ENCODE peak calls at places on chromosome 13, in ten cellular contexts. D, J, E, Q, R, S, A, M, G and I are unnamed samples.

GRCh38 chr13:50468849-50469669 is 374.4 kb downstream of the DLEU7 start:
- DNase-seq in D (no peak), J (no peak), E (no peak), Q (no peak), R (no peak), S (no peak), A (no peak), M (no peak), G (no peak), I (no peak)

GRCh38 chr13:29771247-29771646 is 79.2 kb downstream of the UBL3 start:
- DNase-seq in D (peak; percentile 46), J (no peak), E (no peak), Q (no peak), R (peak; percentile 56), S (peak; percentile 48), A (no peak), M (no peak), G (peak; percentile 10), I (no peak)

GRCh38 chr13:104869501-104869900 is 1666.0 kb downstream of the EFNB2 start:
- DNase-seq in D (no peak), J (no peak), E (no peak), Q (no peak), R (no peak), S (no peak), A (no peak), M (no peak), G (peak; percentile 12), I (no peak)

GRCh38 chr13:48571121-48571901 is 38.4 kb upstream of the RCBTB2 start:
- DNase-seq in D (no peak), J (no peak), E (no peak), Q (no peak), R (no peak), S (peak; percentile 72), A (no peak), M (no peak), G (peak; percentile 43), I (no peak)

GRCh38 chr13:101323601-101324000 is 92.7 kb downstream of the NALCN start:
- DNase-seq in D (no peak), J (no peak), E (no peak), Q (no peak), R (no peak), S (no peak), A (no peak), M (no peak), G (no peak), I (no peak)

GRCh38 chr13:41463823-41464602 is 6.7 kb downstream of the RGCC start:
- DNase-seq in D (no peak), J (no peak), E (no peak), Q (no peak), R (no peak), S (no peak), A (no peak), M (no peak), G (no peak), I (no peak)

GRCh38 chr13:53001871-53002270 is 26.7 kb upstream of the OLFM4 start:
- DNase-seq in D (no peak), J (no peak), E (no peak), Q (no peak), R (no peak), S (no peak), A (no peak), M (no peak), G (no peak), I (no peak)

GRCh38 chr13:34322416-34323074 is 504.6 kb downstream of the RFC3 start:
- DNase-seq in D (no peak), J (peak; percentile 14), E (no peak), Q (no peak), R (no peak), S (no peak), A (no peak), M (no peak), G (no peak), I (no peak)

GRCh38 chr13:114148521-114148855 is 16.1 kb upstream of the RASA3 start:
- DNase-seq in D (no peak), J (peak; percentile 86), E (no peak), Q (no peak), R (peak; percentile 56), S (no peak), A (no peak), M (no peak), G (no peak), I (no peak)

GRCh38 chr13:31595568-31595967 is 143.8 kb upstream of the RXFP2 start:
- DNase-seq in D (no peak), J (no peak), E (no peak), Q (no peak), R (no peak), S (peak; percentile 74), A (no peak), M (no peak), G (no peak), I (no peak)
- H3K4me3 ChIP-seq in D (no peak overlapping the region), J (no peak overlapping the region), E (no peak overlapping the region), Q (no peak overlapping the region), R (no peak overlapping the region), S (no peak overlapping the region), A (no peak overlapping the region), M (no peak overlapping the region), G (no peak overlapping the region), I (no peak overlapping the region)

DNA sequence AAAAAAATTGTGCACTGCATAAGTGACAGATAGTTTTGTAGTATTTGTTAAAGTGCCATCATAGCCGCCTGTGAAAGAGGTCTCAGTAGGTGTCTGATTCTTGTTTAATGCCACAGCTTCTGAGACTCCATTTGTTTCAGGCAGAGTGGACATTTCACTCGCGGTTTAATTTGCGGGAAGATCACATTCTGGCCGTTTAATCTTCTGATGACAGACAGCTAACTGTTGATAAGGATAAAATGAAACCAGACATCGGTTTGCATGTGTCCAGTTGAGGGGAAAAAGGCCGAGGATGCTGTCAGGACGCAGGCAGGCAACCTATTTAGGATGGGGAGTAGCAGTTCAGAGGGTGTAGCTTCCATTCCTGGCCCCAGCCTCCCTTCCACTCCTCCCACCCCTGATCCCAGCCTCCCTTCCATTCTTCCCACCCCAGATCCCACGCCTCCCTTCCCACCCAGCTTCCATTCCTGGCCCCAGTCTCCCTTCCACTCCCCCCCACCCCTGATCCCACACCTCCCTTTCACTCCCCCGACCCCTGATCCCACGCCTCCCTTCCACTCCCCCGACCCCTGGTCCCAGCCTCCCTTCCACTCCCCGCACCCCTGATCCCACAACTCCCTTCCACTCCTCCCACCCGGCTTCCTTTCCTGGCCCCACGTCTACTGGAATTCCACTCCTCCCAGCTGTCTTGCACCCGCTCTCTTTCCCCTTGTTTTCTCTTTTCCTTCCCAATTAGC is 23.8 kb downstream of the ATP11A start:
- DNase-seq in D (no peak), J (no peak), E (no peak), Q (no peak), R (no peak), S (no peak), A (no peak), M (no peak), G (no peak), I (no peak)
- H3K4me1 ChIP-seq in D (peaks cover 70% of the 10 kb centered on the region), J (peaks cover 27% of the 10 kb centered on the region), E (peaks cover 4% of the 10 kb centered on the region), Q (peaks cover 65% of the 10 kb centered on the region), R (peaks cover 4% of the 10 kb centered on the region), S (peaks cover 9% of the 10 kb centered on the region), A (peaks cover 17% of the 10 kb centered on the region), M (peaks cover 23% of the 10 kb centered on the region), G (peaks cover 18% of the 10 kb centered on the region), I (no peaks in the 10 kb centered on the region)

GRCh38 chr13:43802511-43802910 is 15.7 kb upstream of the ENOX1 start:
- DNase-seq in D (no peak), J (no peak), E (no peak), Q (no peak), R (no peak), S (no peak), A (no peak), M (no peak), G (peak; percentile 67), I (no peak)

GRCh38 chr13:43805071-43805468 is 18.3 kb upstream of the ENOX1 start:
- DNase-seq in D (peak; percentile 74), J (no peak), E (no peak), Q (no peak), R (no peak), S (peak; percentile 95), A (no peak), M (no peak), G (peak; percentile 99), I (no peak)

GRCh38 chr13:43805681-43806128 is 18.9 kb upstream of the ENOX1 start:
- DNase-seq in D (no peak), J (no peak), E (no peak), Q (no peak), R (no peak), S (no peak), A (no peak), M (no peak), G (peak; percentile 48), I (no peak)

GRCh38 chr13:43800828-43801227 is 14.1 kb upstream of the ENOX1 start:
- DNase-seq in D (no peak), J (no peak), E (no peak), Q (no peak), R (no peak), S (no peak), A (no peak), M (no peak), G (no peak), I (no peak)

DNA sequence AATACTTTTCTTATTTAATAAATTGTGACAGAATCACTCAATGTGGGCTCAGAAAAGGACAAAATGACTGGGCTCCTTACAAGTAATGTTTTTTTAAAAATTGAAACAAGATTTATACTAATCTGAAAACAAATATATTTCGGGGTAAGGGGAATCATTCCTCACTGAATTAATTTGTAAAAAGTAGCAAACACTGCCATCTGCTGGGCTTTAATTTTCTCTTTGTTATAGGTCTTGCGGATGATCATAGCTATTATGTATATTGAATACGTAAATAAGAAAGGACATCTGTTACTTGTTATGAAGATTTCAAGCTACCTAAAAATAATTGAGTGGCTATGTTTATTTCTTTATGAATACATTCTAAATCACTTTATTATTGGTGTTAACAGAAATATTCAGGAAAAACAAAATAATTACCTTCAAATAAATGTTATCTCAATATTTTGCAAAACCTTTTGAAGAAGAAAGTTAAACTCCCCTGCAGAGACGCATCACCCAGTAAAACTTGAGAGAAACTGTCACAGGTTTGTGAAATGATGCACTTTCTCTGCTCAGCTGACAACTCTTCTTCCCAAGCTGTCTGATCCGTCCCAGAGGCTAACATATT is 17.8 kb upstream of the ENOX1 start:
- DNase-seq in D (peak; percentile 45), J (no peak), E (no peak), Q (no peak), R (peak; percentile 61), S (peak; percentile 75), A (no peak), M (no peak), G (peak; percentile 64), I (no peak)
- H3K4me3 ChIP-seq in D (no peak overlapping the region), J (no peak overlapping the region), E (no peak overlapping the region), Q (no peak overlapping the region), R (no peak overlapping the region), S (peak overlapping the region; percentile 53), A (no peak overlapping the region), M (no peak overlapping the region), G (peak overlapping the region; percentile 52), I (no peak overlapping the region)

DNA sequence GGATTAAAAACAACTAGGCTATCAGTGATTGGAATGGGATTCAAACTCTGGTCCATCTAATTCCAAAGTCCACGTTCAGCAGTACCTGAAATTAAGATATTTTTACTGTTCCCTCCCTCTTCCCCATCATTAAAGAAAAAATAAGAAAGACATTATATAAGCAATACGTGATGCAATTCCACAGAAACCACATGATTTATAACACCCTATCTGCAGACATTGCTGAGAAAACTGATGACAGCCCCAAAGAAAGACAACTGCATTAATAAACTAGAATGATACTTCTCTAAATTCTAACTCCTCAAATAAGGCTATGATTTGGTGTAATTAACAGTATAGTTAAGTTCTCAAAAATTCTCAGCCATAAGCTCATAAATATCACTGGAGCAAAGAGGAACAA is 19.1 kb downstream of the LNX2 start:
- DNase-seq in D (no peak), J (no peak), E (no peak), Q (no peak), R (no peak), S (no peak), A (no peak), M (no peak), G (no peak), I (no peak)
- H3K4me1 ChIP-seq in D (peaks cover 14% of the 10 kb centered on the region), J (peaks cover 62% of the 10 kb centered on the region), E (peaks cover 14% of the 10 kb centered on the region), Q (peaks cover 74% of the 10 kb centered on the region), R (peaks cover 9% of the 10 kb centered on the region), S (peaks cover 9% of the 10 kb centered on the region), A (peaks cover 36% of the 10 kb centered on the region), M (peaks cover 3% of the 10 kb centered on the region), G (peaks cover 18% of the 10 kb centered on the region), I (no peaks in the 10 kb centered on the region)